ENCODE peak calls at places on chromosomes 13 and 19, in nine cellular contexts. G is progenitor cell of endocrine pancreas; Y is tibial artery; V is stimulated activated CD4-positive, alpha-beta T cell treated with anti-CD3 and anti-CD28 coated beads, Interleukin-15, amount 100 ng/mL, for 1 hour; S is choroid plexus epithelial cell; X is NCI-H2029; F is LHCN-M2; D is body of pancreas; Q is Panc1. B is an unnamed sample.

GRCh38 chr19:40585677-40586422 is 9.2 kb downstream of the SHKBP1 start:
- DNase-seq in G (no peak), Y (no peak), V (no peak), S (peak; percentile 58), X (peak; percentile 33), F (peak; percentile 64), D (no peak), Q (no peak), B (no peak)

GRCh38 chr19:14030997-14031718 is 404 bp upstream of the IL27RA start:
- DNase-seq in G (no peak), Y (no peak), V (no peak), S (no peak), X (no peak), F (no peak), D (no peak), Q (no peak), B (no peak)

GRCh38 chr13:64877176-64877575 is 2353.0 kb downstream of the PCDH9 start:
- DNase-seq in G (no peak), Y (no peak), V (no peak), S (no peak), X (no peak), F (no peak), D (no peak), Q (no peak), B (no peak)

GRCh38 chr19:1066748-1067340 is at the start of gene ARHGAP45:
- DNase-seq in G (no peak), Y (no peak), V (peak; percentile 78), S (no peak), X (no peak), F (no peak), D (no peak), Q (no peak), B (peak; percentile 68)

GRCh38 chr19:11064831-11065303 is 24.4 kb upstream of the LDLR start:
- DNase-seq in G (no peak), Y (no peak), V (no peak), S (peak; percentile 39), X (no peak), F (no peak), D (peak; percentile 58), Q (no peak), B (no peak)

GRCh38 chr13:85525411-85525810 is 273.8 kb downstream of the SLITRK6 start:
- DNase-seq in G (no peak), Y (no peak), V (no peak), S (peak; percentile 13), X (no peak), F (no peak), D (no peak), Q (no peak), B (no peak)

GRCh38 chr19:12665646-12666304 is 767 bp downstream of the MAN2B1 start:
- DNase-seq in G (no peak), Y (no peak), V (no peak), S (no peak), X (no peak), F (no peak), D (no peak), Q (no peak), B (no peak)

GRCh38 chr13:31000889-31001288 is 68.4 kb downstream of the TEX26 start:
- DNase-seq in G (no peak), Y (no peak), V (no peak), S (no peak), X (no peak), F (no peak), D (no peak), Q (no peak), B (no peak)

GRCh38 chr13:71828117-71828516 is 38.9 kb downstream of the DACH1 start:
- DNase-seq in G (no peak), Y (no peak), V (no peak), S (no peak), X (no peak), F (no peak), D (no peak), Q (no peak), B (no peak)

GRCh38 chr19:47231215-47232054 is 436 bp upstream of the BBC3 start:
- DNase-seq in G (peak; percentile 78), Y (peak; percentile 95), V (peak; percentile 91), S (peak; percentile 91), X (peak; percentile 20), F (peak; percentile 80), D (peak; percentile 94), Q (no peak), B (peak; percentile 88)

GRCh38 chr13:34914416-34914815 is 27.7 kb upstream of the NBEA start:
- DNase-seq in G (no peak), Y (no peak), V (no peak), S (no peak), X (no peak), F (no peak), D (no peak), Q (no peak), B (no peak)

GRCh38 chr13:75993246-75993645 is 357.1 kb downstream of the LMO7 start:
- DNase-seq in G (no peak), Y (no peak), V (no peak), S (no peak), X (no peak), F (no peak), D (no peak), Q (no peak), B (no peak)

GRCh38 chr19:16366433-16367268 is 42.0 kb downstream of the KLF2 start:
- DNase-seq in G (no peak), Y (no peak), V (no peak), S (no peak), X (no peak), F (no peak), D (no peak), Q (no peak), B (no peak)

GRCh38 chr13:50993371-50993770 is 83.8 kb downstream of the RNASEH2B start:
- DNase-seq in G (no peak), Y (no peak), V (no peak), S (no peak), X (no peak), F (no peak), D (no peak), Q (no peak), B (no peak)

GRCh38 chr13:79483302-79483701 is 2.3 kb downstream of the NDFIP2 start:
- DNase-seq in G (no peak), Y (no peak), V (no peak), S (peak; percentile 58), X (no peak), F (peak; percentile 63), D (no peak), Q (no peak), B (no peak)

GRCh38 chr13:109762791-109763190 is 23.6 kb downstream of the IRS2 start:
- DNase-seq in G (no peak), Y (no peak), V (no peak), S (no peak), X (no peak), F (no peak), D (no peak), Q (no peak), B (no peak)

GRCh38 chr13:58598241-58598640 is 966.7 kb downstream of the PCDH17 start:
- DNase-seq in G (no peak), Y (no peak), V (no peak), S (no peak), X (no peak), F (no peak), D (no peak), Q (no peak), B (no peak)

GRCh38 chr13:21365574-21365973 is 93.5 kb downstream of the ZDHHC20 start:
- DNase-seq in G (no peak), Y (no peak), V (no peak), S (no peak), X (no peak), F (no peak), D (no peak), Q (no peak), B (peak; percentile 17)

GRCh38 chr13:85347251-85347650 is 452.0 kb downstream of the SLITRK6 start:
- DNase-seq in G (no peak), Y (no peak), V (no peak), S (peak; percentile 89), X (no peak), F (peak; percentile 8), D (no peak), Q (no peak), B (no peak)

GRCh38 chr13:100666124-100666523 is 8.5 kb downstream of the TMTC4 start:
- DNase-seq in G (no peak), Y (no peak), V (no peak), S (peak; percentile 7), X (no peak), F (no peak), D (no peak), Q (no peak), B (no peak)

GRCh38 chr19:10011974-10012373 is 1.3 kb upstream of the RDH8 start:
- DNase-seq in G (no peak), Y (no peak), V (no peak), S (no peak), X (no peak), F (no peak), D (no peak), Q (no peak), B (no peak)

GRCh38 chr19:14473915-14474578 is 1.1 kb downstream of the PTGER1 start:
- DNase-seq in G (no peak), Y (no peak), V (no peak), S (no peak), X (no peak), F (no peak), D (peak; percentile 56), Q (no peak), B (no peak)

GRCh38 chr19:38550376-38550775 is 67.4 kb downstream of the MAP4K1 start:
- DNase-seq in G (no peak), Y (no peak), V (no peak), S (no peak), X (no peak), F (no peak), D (no peak), Q (no peak), B (no peak)

GRCh38 chr13:42859760-42860159 is 78.4 kb downstream of the FAM216B start:
- DNase-seq in G (no peak), Y (no peak), V (no peak), S (no peak), X (no peak), F (no peak), D (no peak), Q (no peak), B (no peak)

GRCh38 chr19:17772172-17772571 is 20.9 kb downstream of the FCHO1 start:
- DNase-seq in G (no peak), Y (no peak), V (no peak), S (peak; percentile 43), X (no peak), F (peak; percentile 34), D (no peak), Q (no peak), B (no peak)

GRCh38 chr19:41226053-41226873 is 7.2 kb downstream of the AXL start:
- DNase-seq in G (peak; percentile 46), Y (peak; percentile 92), V (peak; percentile 20), S (peak; percentile 77), X (no peak), F (no peak), D (peak; percentile 80), Q (no peak), B (no peak)

GRCh38 chr13:77919351-77920294 is 992 bp upstream of the EDNRB start:
- DNase-seq in G (no peak), Y (no peak), V (no peak), S (peak; percentile 34), X (no peak), F (peak; percentile 39), D (peak; percentile 29), Q (no peak), B (no peak)

GRCh38 chr13:76148374-76148773 is 512.2 kb downstream of the LMO7 start:
- DNase-seq in G (no peak), Y (no peak), V (no peak), S (no peak), X (no peak), F (no peak), D (no peak), Q (no peak), B (no peak)

GRCh38 chr19:19026299-19026971 is 6.9 kb downstream of the SUGP2 start:
- DNase-seq in G (no peak), Y (no peak), V (no peak), S (peak; percentile 40), X (no peak), F (peak; percentile 28), D (peak; percentile 42), Q (no peak), B (no peak)

GRCh38 chr13:62418872-62419271 is 1003.2 kb upstream of the PCDH20 start:
- DNase-seq in G (no peak), Y (no peak), V (no peak), S (peak; percentile 4), X (no peak), F (no peak), D (no peak), Q (no peak), B (no peak)

GRCh38 chr13:99119686-99120085 is 81.0 kb upstream of the UBAC2 start:
- DNase-seq in G (no peak), Y (no peak), V (peak; percentile 6), S (no peak), X (no peak), F (no peak), D (no peak), Q (no peak), B (no peak)